ENCODE peak calls at places on chromosomes 3 and 15, in eight cellular contexts. Y, G, Q, K, O, S, B and N are unnamed samples. For H3K4me1, the result is how much of the 10 kb centered on the place peaks cover.

GRCh38 chr15:43242616-43243015 is 21.8 kb upstream of the EPB42 start:
- DNase-seq in Y (no peak), G (no peak), Q (no peak), K (no peak), O (no peak), S (no peak), B (no peak), N (no peak)

GRCh38 chr3:54434761-54435160 is 312.4 kb downstream of the CACNA2D3 start:
- DNase-seq in Y (no peak), G (no peak), Q (no peak), K (no peak), O (no peak), S (no peak), B (no peak), N (no peak)

GRCh38 chr3:37671926-37672325 is 189.8 kb upstream of the CTDSPL start:
- DNase-seq in Y (no peak), G (peak), Q (no peak), K (no peak), O (no peak), S (no peak), B (no peak), N (no peak)

GRCh38 chr3:159763466-159764210 is 225.0 kb upstream of the IL12A start:
- DNase-seq in Y (peak), G (peak), Q (peak), K (peak), O (peak), S (peak), B (peak), N (peak)

GRCh38 chr3:8103954-8104353 is 397.7 kb upstream of the LMCD1 start:
- DNase-seq in Y (no peak), G (no peak), Q (no peak), K (no peak), O (no peak), S (no peak), B (no peak), N (no peak)

GRCh38 chr3:160112996-160113395 is 112.2 kb upstream of the C3orf80 start:
- DNase-seq in Y (no peak), G (no peak), Q (no peak), K (no peak), O (no peak), S (no peak), B (no peak), N (no peak)

GRCh38 chr15:74997161-74997942 is 2.0 kb downstream of the SCAMP5 start:
- DNase-seq in Y (no peak), G (no peak), Q (no peak), K (no peak), O (no peak), S (no peak), B (no peak), N (no peak)

GRCh38 chr3:110583373-110583935 is 488.2 kb upstream of the NECTIN3 start:
- DNase-seq in Y (no peak), G (no peak), Q (no peak), K (no peak), O (peak), S (peak), B (no peak), N (no peak)

GRCh38 chr3:117696871-117697270 is 987.3 kb downstream of the TUSC7 start:
- DNase-seq in Y (no peak), G (no peak), Q (no peak), K (no peak), O (no peak), S (no peak), B (no peak), N (no peak)

GRCh38 chr3:183339461-183340086 is 86.5 kb downstream of the B3GNT5 start:
- DNase-seq in Y (no peak), G (no peak), Q (no peak), K (no peak), O (no peak), S (no peak), B (no peak), N (no peak)

GRCh38 chr3:6601374-6601773 is 259.5 kb upstream of the GRM7 start:
- DNase-seq in Y (no peak), G (no peak), Q (no peak), K (no peak), O (no peak), S (no peak), B (no peak), N (no peak)

GRCh38 chr3:39808467-39809180 is 785 bp upstream of the MYRIP start:
- DNase-seq in Y (no peak), G (peak), Q (peak), K (peak), O (peak), S (no peak), B (no peak), N (no peak)

GRCh38 chr15:91021516-91022074 is 799 bp downstream of the VPS33B start:
- DNase-seq in Y (no peak), G (no peak), Q (no peak), K (no peak), O (no peak), S (no peak), B (no peak), N (no peak)

GRCh38 chr3:29194139-29194538 is 86.7 kb upstream of the RBMS3 start:
- DNase-seq in Y (no peak), G (no peak), Q (no peak), K (no peak), O (no peak), S (no peak), B (no peak), N (no peak)

GRCh38 chr3:66527253-66527652 is 26.4 kb upstream of the LRIG1 start:
- DNase-seq in Y (no peak), G (no peak), Q (no peak), K (no peak), O (no peak), S (no peak), B (no peak), N (no peak)

GRCh38 chr3:136042608-136043221 is 77.2 kb downstream of the PPP2R3A start:
- DNase-seq in Y (no peak), G (no peak), Q (no peak), K (no peak), O (peak), S (peak), B (no peak), N (no peak)

GRCh38 chr3:133744241-133744640 is 2.0 kb upstream of the TF start:
- DNase-seq in Y (no peak), G (no peak), Q (no peak), K (no peak), O (no peak), S (no peak), B (no peak), N (no peak)

DNA sequence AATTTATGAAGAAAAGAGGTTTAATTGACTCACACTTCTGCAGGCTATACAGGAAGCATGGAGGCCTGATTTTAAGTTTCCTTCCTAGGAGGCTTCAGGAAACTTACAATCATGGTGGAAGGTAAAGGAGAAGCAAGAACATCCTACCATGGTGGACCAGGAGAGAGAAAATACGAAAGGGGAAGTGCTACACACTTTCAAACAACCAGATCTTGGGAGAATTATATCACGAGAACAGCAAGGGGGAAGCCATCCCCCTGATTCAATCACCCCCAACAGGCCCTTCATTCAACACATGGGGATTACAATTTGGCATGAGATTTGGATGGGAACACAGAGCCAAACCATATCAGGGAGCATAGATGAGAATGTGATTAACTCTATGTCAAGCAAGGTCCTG is 121.0 kb downstream of the MTHFS start:
- DNase-seq in Y (no peak), G (no peak), Q (no peak), K (no peak), O (no peak), S (no peak), B (no peak), N (no peak)
- H3K4me1 ChIP-seq in Y (under half), G (under half), Q (under half), K (under half), O (under half), S (under half), B (under half), N (under half)

GRCh38 chr15:62348119-62348518 is 183.0 kb upstream of the C2CD4B start:
- DNase-seq in Y (no peak), G (no peak), Q (no peak), K (no peak), O (no peak), S (no peak), B (no peak), N (no peak)

GRCh38 chr15:62343397-62343796 is 178.3 kb upstream of the C2CD4B start:
- DNase-seq in Y (no peak), G (no peak), Q (no peak), K (no peak), O (no peak), S (no peak), B (no peak), N (no peak)

GRCh38 chr15:62342959-62343358 is 177.9 kb upstream of the C2CD4B start:
- DNase-seq in Y (no peak), G (no peak), Q (no peak), K (no peak), O (no peak), S (no peak), B (no peak), N (no peak)

GRCh38 chr15:62346168-62346567 is 181.1 kb upstream of the C2CD4B start:
- DNase-seq in Y (no peak), G (no peak), Q (no peak), K (no peak), O (no peak), S (no peak), B (no peak), N (no peak)

GRCh38 chr15:62344806-62345539 is 179.9 kb upstream of the C2CD4B start:
- DNase-seq in Y (peak), G (peak), Q (no peak), K (peak), O (peak), S (peak), B (no peak), N (no peak)
- H3K4me1 ChIP-seq in Y (under half), G (under half), Q (under half), K (under half), O (under half), S (under half), B (under half), N (under half)

DNA sequence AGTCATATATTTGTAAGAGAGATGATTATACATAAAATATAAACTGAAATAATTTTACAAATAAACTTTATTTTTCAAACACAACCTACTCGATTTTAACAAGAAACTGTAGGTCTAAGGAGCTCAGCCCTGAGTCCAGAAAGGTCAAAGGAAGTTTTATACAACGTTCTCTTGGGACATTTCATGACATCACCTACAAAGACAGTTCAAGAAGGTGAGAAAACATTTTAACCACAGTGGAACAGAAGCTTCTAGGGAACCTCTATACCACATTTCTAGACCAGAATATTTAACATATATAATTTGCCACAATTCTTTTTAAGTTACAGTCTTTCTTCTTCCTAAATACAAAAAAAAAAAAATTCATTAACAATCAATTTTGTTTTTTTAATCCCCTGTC is 40.1 kb downstream of the CBLB start:
- DNase-seq in Y (no peak), G (no peak), Q (no peak), K (no peak), O (no peak), S (no peak), B (no peak), N (no peak)
- H3K4me1 ChIP-seq in Y (under half), G (under half), Q (under half), K (under half), O (under half), S (under half), B (under half), N (under half)

GRCh38 chr3:172316758-172317157 is 131.5 kb downstream of the GHSR start:
- DNase-seq in Y (no peak), G (no peak), Q (no peak), K (no peak), O (no peak), S (no peak), B (no peak), N (no peak)
- H3K4me1 ChIP-seq in Y (under half), G (under half), Q (half or more), K (under half), O (under half), S (under half), B (half or more), N (half or more)

GRCh38 chr3:12191559-12191958 is 32.8 kb upstream of the TIMP4 start:
- DNase-seq in Y (no peak), G (no peak), Q (no peak), K (no peak), O (no peak), S (no peak), B (no peak), N (no peak)

GRCh38 chr3:12192655-12193484 is 34.2 kb upstream of the TIMP4 start:
- DNase-seq in Y (no peak), G (no peak), Q (no peak), K (no peak), O (no peak), S (no peak), B (no peak), N (no peak)

GRCh38 chr3:12193485-12194165 is 34.9 kb upstream of the TIMP4 start:
- DNase-seq in Y (no peak), G (no peak), Q (no peak), K (peak), O (no peak), S (peak), B (no peak), N (no peak)

GRCh38 chr3:12190832-12191231 is 32.1 kb upstream of the TIMP4 start:
- DNase-seq in Y (no peak), G (no peak), Q (no peak), K (no peak), O (no peak), S (no peak), B (no peak), N (no peak)

DNA sequence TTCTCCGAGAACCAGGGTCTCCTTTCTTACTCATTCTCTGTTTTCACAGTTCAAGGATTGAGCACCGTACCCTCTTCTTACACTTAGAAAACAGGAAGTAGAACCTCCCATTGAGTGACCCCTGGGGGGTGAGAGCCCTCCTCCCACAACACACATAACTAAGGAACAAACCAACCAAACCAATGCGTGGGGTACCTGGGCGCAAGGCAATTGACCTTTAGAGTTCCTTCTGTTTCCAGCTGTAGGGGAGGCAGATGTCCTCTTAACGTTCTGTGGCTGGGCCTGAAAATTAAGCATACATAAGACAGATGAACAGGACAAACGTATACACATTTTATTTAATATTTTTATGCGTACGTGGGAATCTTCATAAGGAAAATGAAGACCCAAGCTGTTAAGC is 33.5 kb upstream of the TIMP4 start:
- DNase-seq in Y (no peak), G (no peak), Q (no peak), K (no peak), O (no peak), S (no peak), B (no peak), N (no peak)
- H3K4me1 ChIP-seq in Y (under half), G (half or more), Q (under half), K (under half), O (under half), S (under half), B (under half), N (under half)

GRCh38 chr3:50237754-50238548 is 1.9 kb downstream of the GNAI2 start:
- DNase-seq in Y (peak), G (peak), Q (peak), K (peak), O (peak), S (peak), B (peak), N (peak)
- H3K4me1 ChIP-seq in Y (under half), G (half or more), Q (half or more), K (under half), O (half or more), S (under half), B (half or more), N (under half)

GRCh38 chr3:152281032-152281713 is 12.4 kb downstream of the MBNL1 start:
- DNase-seq in Y (no peak), G (no peak), Q (no peak), K (no peak), O (no peak), S (no peak), B (no peak), N (no peak)
- H3K4me1 ChIP-seq in Y (under half), G (under half), Q (half or more), K (under half), O (under half), S (under half), B (half or more), N (half or more)